ENCODE peak calls at places on chromosomes 11 and 22, in six cellular contexts. I is stimulated activated effector memory CD8-positive, alpha-beta T cell treated with anti-CD3 and anti-CD28 coated beads, Interleukin-12 subunit alpha, Interleukin-12 subunit beta, amount 100 ng/mL, for 72 hours; H is AG10803; D is Caki2; M is amniotic epithelial cell; R is effector CD4-positive, alpha-beta T cell. Y is an unnamed sample.

GRCh38 chr11:73729594-73730206 is 31.2 kb downstream of the RAB6A start:
- DNase-seq in I (no peak), H (no peak), D (no peak), M (no peak), R (no peak), Y (no peak)

GRCh38 chr22:37416806-37417205 is 10.5 kb downstream of the ELFN2 start:
- DNase-seq in I (no peak), H (no peak), D (peak; percentile 18), M (no peak), R (no peak), Y (no peak)

GRCh38 chr11:80816454-80816847 is 1375.6 kb upstream of the TENM4 start:
- DNase-seq in I (no peak), H (no peak), D (no peak), M (no peak), R (no peak), Y (no peak)

GRCh38 chr22:30202531-30203006 is 44.0 kb downstream of the LIF start:
- DNase-seq in I (no peak), H (peak; percentile 73), D (no peak), M (peak; percentile 75), R (no peak), Y (no peak)

GRCh38 chr11:65870706-65871681 is 1.6 kb downstream of the EFEMP2 start:
- DNase-seq in I (no peak), H (peak; percentile 29), D (no peak), M (no peak), R (no peak), Y (no peak)

GRCh38 chr11:94196363-94196762 is 67.7 kb downstream of the PANX1 start:
- DNase-seq in I (no peak), H (peak; percentile 62), D (no peak), M (no peak), R (no peak), Y (no peak)

GRCh38 chr11:11876458-11876857 is 34.7 kb downstream of the USP47 start:
- DNase-seq in I (no peak), H (no peak), D (no peak), M (no peak), R (no peak), Y (no peak)

GRCh38 chr11:91163619-91164451 is 941.0 kb upstream of the CHORDC1 start:
- DNase-seq in I (no peak), H (no peak), D (no peak), M (peak; percentile 89), R (no peak), Y (no peak)

GRCh38 chr22:42830161-42830560 is 26.9 kb downstream of the ARFGAP3 start:
- DNase-seq in I (no peak), H (no peak), D (no peak), M (no peak), R (no peak), Y (no peak)

GRCh38 chr11:134062255-134063030 is 6.4 kb upstream of the JAM3 start:
- DNase-seq in I (no peak), H (no peak), D (no peak), M (no peak), R (no peak), Y (no peak)

GRCh38 chr11:17394743-17395390 is 6.4 kb upstream of the KCNJ11 start:
- DNase-seq in I (no peak), H (no peak), D (no peak), M (no peak), R (no peak), Y (no peak)

GRCh38 chr11:88482871-88483301 is 145.3 kb upstream of the CTSC start:
- DNase-seq in I (no peak), H (peak; percentile 76), D (no peak), M (peak; percentile 36), R (no peak), Y (no peak)

GRCh38 chr22:20257474-20258299 is 10.4 kb downstream of the RTN4R start:
- DNase-seq in I (no peak), H (no peak), D (no peak), M (no peak), R (no peak), Y (no peak)

GRCh38 chr11:115267228-115267627 is 237.0 kb downstream of the CADM1 start:
- DNase-seq in I (no peak), H (no peak), D (no peak), M (no peak), R (no peak), Y (no peak)

GRCh38 chr11:23644443-23644842 is 784.2 kb upstream of the CCDC179 start:
- DNase-seq in I (no peak), H (no peak), D (no peak), M (no peak), R (no peak), Y (no peak)

GRCh38 chr11:69437001-69437875 is 44.2 kb upstream of the LINC01488 start:
- DNase-seq in I (no peak), H (no peak), D (peak; percentile 91), M (no peak), R (no peak), Y (no peak)

GRCh38 chr11:33912405-33913361 is 20.8 kb upstream of the LMO2 start:
- DNase-seq in I (no peak), H (peak; percentile 90), D (peak; percentile 71), M (peak; percentile 93), R (no peak), Y (peak; percentile 53)

GRCh38 chr22:20428496-20429253 is 8.9 kb downstream of the SCARF2 start:
- DNase-seq in I (no peak), H (no peak), D (no peak), M (no peak), R (no peak), Y (no peak)

GRCh38 chr11:73797457-73797856 is 9.8 kb downstream of the MRPL48 start:
- DNase-seq in I (no peak), H (no peak), D (no peak), M (no peak), R (no peak), Y (no peak)

GRCh38 chr11:13118194-13118593 is 109.1 kb downstream of the RASSF10 start:
- DNase-seq in I (no peak), H (peak; percentile 95), D (peak; percentile 95), M (peak; percentile 98), R (no peak), Y (peak; percentile 39)

GRCh38 chr22:41565403-41566054 is 4.7 kb downstream of the CSDC2 start:
- DNase-seq in I (no peak), H (peak; percentile 70), D (peak; percentile 83), M (peak; percentile 84), R (no peak), Y (peak; percentile 23)

GRCh38 chr22:22683668-22684361 is 39.4 kb downstream of the GGTLC2 start:
- DNase-seq in I (no peak), H (no peak), D (no peak), M (no peak), R (no peak), Y (no peak)

GRCh38 chr11:27700351-27701261 is at the start of gene BDNF:
- DNase-seq in I (no peak), H (peak; percentile 68), D (peak; percentile 43), M (peak; percentile 61), R (no peak), Y (no peak)

GRCh38 chr11:44887598-44887997 is 63.1 kb downstream of the TP53I11 start:
- DNase-seq in I (no peak), H (no peak), D (no peak), M (no peak), R (no peak), Y (no peak)

GRCh38 chr11:44561275-44561781 is 4.1 kb upstream of the CD82 start:
- DNase-seq in I (no peak), H (no peak), D (peak; percentile 39), M (no peak), R (no peak), Y (no peak)

GRCh38 chr22:31800065-31800464 is 46.2 kb downstream of the DEPDC5 start:
- DNase-seq in I (no peak), H (peak; percentile 34), D (peak; percentile 12), M (peak; percentile 64), R (no peak), Y (no peak)

GRCh38 chr11:61543606-61544306 is 35.2 kb downstream of the LRRC10B start:
- DNase-seq in I (no peak), H (peak; percentile 36), D (no peak), M (peak; percentile 10), R (no peak), Y (no peak)

GRCh38 chr11:123018702-123019101 is 37.1 kb upstream of the BSX start:
- DNase-seq in I (no peak), H (no peak), D (no peak), M (no peak), R (no peak), Y (no peak)

GRCh38 chr22:42074153-42074750 is at the start of gene PHETA2:
- DNase-seq in I (peak; percentile 74), H (peak; percentile 60), D (no peak), M (peak; percentile 39), R (peak; percentile 35), Y (no peak)

GRCh38 chr11:41716862-41717261 is 257.4 kb upstream of the LRRC4C start:
- DNase-seq in I (no peak), H (no peak), D (no peak), M (no peak), R (no peak), Y (no peak)

GRCh38 chr22:45259754-45260394 is 19.2 kb upstream of the KIAA0930 start:
- DNase-seq in I (no peak), H (no peak), D (no peak), M (no peak), R (no peak), Y (no peak)

GRCh38 chr11:69442012-69442806 is 39.3 kb upstream of the LINC01488 start:
- DNase-seq in I (no peak), H (peak; percentile 23), D (no peak), M (no peak), R (no peak), Y (no peak)

GRCh38 chr11:72773291-72773690 is 20.6 kb downstream of the STARD10 start:
- DNase-seq in I (no peak), H (peak; percentile 86), D (no peak), M (peak; percentile 91), R (no peak), Y (no peak)

GRCh38 chr11:70359806-70360205 is 38.5 kb upstream of the CTTN start:
- DNase-seq in I (no peak), H (no peak), D (no peak), M (no peak), R (no peak), Y (no peak)

Y was measured in NK-92 treated with Interleukin-12 subunit alpha and Interleukin-12 subunit beta, amount 100 ng/mL, for 24 hours.